ENCODE peak calls at places on chromosome 18, in nine cellular contexts. One of them, this sample, is unnamed.

GRCh38 chr18:74540689-74541421 is 6.6 kb downstream of the CNDP1 start:
- DNase-seq in cardiac fibroblast: no peak
- DNase-seq in body of pancreas: no peak
- DNase-seq in tibial artery: no peak
- DNase-seq in OCI-LY7: no peak
- DNase-seq in heart left ventricle: no peak
- DNase-seq in AG10803: peak; percentile 11
- DNase-seq in HFF-Myc: no peak
- DNase-seq in HepG2: no peak
- DNase-seq in this sample: peak; percentile 26

GRCh38 chr18:8870528-8870927 is 165.2 kb downstream of the MTCL1 start:
- DNase-seq in AG10803: no peak
- DNase-seq in HFF-Myc: no peak
- DNase-seq in heart left ventricle: no peak
- DNase-seq in HepG2: no peak
- DNase-seq in body of pancreas: no peak
- DNase-seq in tibial artery: no peak
- DNase-seq in OCI-LY7: no peak
- DNase-seq in cardiac fibroblast: no peak
- DNase-seq in this sample: no peak

GRCh38 chr18:54671291-54671881 is 80.3 kb downstream of the DYNAP start:
- DNase-seq in AG10803: peak; percentile 48
- DNase-seq in heart left ventricle: no peak
- DNase-seq in HFF-Myc: no peak
- DNase-seq in HepG2: peak; percentile 19
- DNase-seq in body of pancreas: no peak
- DNase-seq in tibial artery: no peak
- DNase-seq in cardiac fibroblast: peak; percentile 63
- DNase-seq in OCI-LY7: peak; percentile 34
- DNase-seq in this sample: peak; percentile 69

GRCh38 chr18:12391487-12392136 is 14.6 kb upstream of the AFG3L2 start:
- DNase-seq in HFF-Myc: no peak
- DNase-seq in OCI-LY7: peak; percentile 73
- DNase-seq in body of pancreas: peak; percentile 65
- DNase-seq in cardiac fibroblast: peak; percentile 82
- DNase-seq in HepG2: peak; percentile 51
- DNase-seq in tibial artery: peak; percentile 58
- DNase-seq in heart left ventricle: peak; percentile 37
- DNase-seq in AG10803: peak; percentile 66
- DNase-seq in this sample: peak; percentile 87

GRCh38 chr18:66795011-66795410 is 191.1 kb upstream of the CDH19 start:
- DNase-seq in AG10803: no peak
- DNase-seq in tibial artery: no peak
- DNase-seq in body of pancreas: no peak
- DNase-seq in heart left ventricle: no peak
- DNase-seq in OCI-LY7: no peak
- DNase-seq in HepG2: no peak
- DNase-seq in HFF-Myc: no peak
- DNase-seq in cardiac fibroblast: no peak
- DNase-seq in this sample: peak; percentile 2

GRCh38 chr18:32380559-32380958 is 90.1 kb downstream of the GAREM1 start:
- DNase-seq in AG10803: no peak
- DNase-seq in HFF-Myc: no peak
- DNase-seq in heart left ventricle: no peak
- DNase-seq in HepG2: no peak
- DNase-seq in cardiac fibroblast: peak; percentile 61
- DNase-seq in tibial artery: no peak
- DNase-seq in body of pancreas: no peak
- DNase-seq in OCI-LY7: peak; percentile 0
- DNase-seq in this sample: peak; percentile 42

GRCh38 chr18:79531926-79532689 is 136.4 kb downstream of the NFATC1 start:
- DNase-seq in OCI-LY7: no peak
- DNase-seq in body of pancreas: no peak
- DNase-seq in cardiac fibroblast: peak; percentile 13
- DNase-seq in AG10803: no peak
- DNase-seq in HepG2: no peak
- DNase-seq in heart left ventricle: peak; percentile 40
- DNase-seq in tibial artery: peak; percentile 17
- DNase-seq in HFF-Myc: no peak
- DNase-seq in this sample: peak; percentile 11

GRCh38 chr18:23171581-23172156 is 36.4 kb downstream of the CABLES1 start:
- DNase-seq in HepG2: no peak
- DNase-seq in HFF-Myc: no peak
- DNase-seq in heart left ventricle: no peak
- DNase-seq in tibial artery: no peak
- DNase-seq in AG10803: no peak
- DNase-seq in body of pancreas: no peak
- DNase-seq in cardiac fibroblast: no peak
- DNase-seq in OCI-LY7: no peak
- DNase-seq in this sample: no peak

GRCh38 chr18:56823986-56824385 is 172.8 kb downstream of the WDR7 start:
- DNase-seq in HepG2: no peak
- DNase-seq in HFF-Myc: no peak
- DNase-seq in cardiac fibroblast: no peak
- DNase-seq in tibial artery: no peak
- DNase-seq in AG10803: peak; percentile 37
- DNase-seq in heart left ventricle: no peak
- DNase-seq in OCI-LY7: no peak
- DNase-seq in body of pancreas: no peak
- DNase-seq in this sample: no peak

GRCh38 chr18:73891572-73892421 is 255.8 kb downstream of the FBXO15 start:
- DNase-seq in heart left ventricle: no peak
- DNase-seq in AG10803: no peak
- DNase-seq in cardiac fibroblast: no peak
- DNase-seq in OCI-LY7: no peak
- DNase-seq in HFF-Myc: no peak
- DNase-seq in body of pancreas: no peak
- DNase-seq in tibial artery: no peak
- DNase-seq in HepG2: no peak
- DNase-seq in this sample: no peak

GRCh38 chr18:3596324-3597158 is 146.6 kb downstream of the TGIF1 start:
- DNase-seq in body of pancreas: no peak
- DNase-seq in cardiac fibroblast: peak; percentile 48
- DNase-seq in HFF-Myc: no peak
- DNase-seq in heart left ventricle: peak; percentile 60
- DNase-seq in tibial artery: peak; percentile 44
- DNase-seq in AG10803: no peak
- DNase-seq in HepG2: peak; percentile 88
- DNase-seq in OCI-LY7: peak; percentile 79
- DNase-seq in this sample: peak; percentile 36

GRCh38 chr18:36623681-36624080 is 205.1 kb downstream of the TPGS2 start:
- DNase-seq in tibial artery: no peak
- DNase-seq in HepG2: no peak
- DNase-seq in OCI-LY7: no peak
- DNase-seq in heart left ventricle: no peak
- DNase-seq in body of pancreas: no peak
- DNase-seq in AG10803: no peak
- DNase-seq in cardiac fibroblast: no peak
- DNase-seq in HFF-Myc: no peak
- DNase-seq in this sample: no peak

GRCh38 chr18:13716916-13717315 is 9.4 kb downstream of the FAM210A start:
- DNase-seq in body of pancreas: no peak
- DNase-seq in HFF-Myc: no peak
- DNase-seq in tibial artery: no peak
- DNase-seq in OCI-LY7: no peak
- DNase-seq in HepG2: no peak
- DNase-seq in AG10803: no peak
- DNase-seq in heart left ventricle: no peak
- DNase-seq in cardiac fibroblast: no peak
- DNase-seq in this sample: no peak

GRCh38 chr18:74951165-74951760 is 257.7 kb downstream of the PTGR3 start:
- DNase-seq in HFF-Myc: peak; percentile 55
- DNase-seq in cardiac fibroblast: peak; percentile 84
- DNase-seq in AG10803: peak; percentile 58
- DNase-seq in body of pancreas: peak; percentile 63
- DNase-seq in tibial artery: peak; percentile 55
- DNase-seq in HepG2: peak; percentile 32
- DNase-seq in heart left ventricle: peak; percentile 53
- DNase-seq in OCI-LY7: no peak
- DNase-seq in this sample: peak; percentile 99

GRCh38 chr18:77054606-77055428 is 77.8 kb downstream of the MBP start:
- DNase-seq in AG10803: peak; percentile 81
- DNase-seq in tibial artery: peak; percentile 81
- DNase-seq in cardiac fibroblast: peak; percentile 95
- DNase-seq in HepG2: peak; percentile 87
- DNase-seq in heart left ventricle: peak; percentile 88
- DNase-seq in body of pancreas: peak; percentile 48
- DNase-seq in OCI-LY7: peak; percentile 83
- DNase-seq in HFF-Myc: peak; percentile 71
- DNase-seq in this sample: peak; percentile 98

GRCh38 chr18:37261988-37262387 is 303.6 kb downstream of the CELF4 start:
- DNase-seq in HFF-Myc: no peak
- DNase-seq in HepG2: no peak
- DNase-seq in body of pancreas: no peak
- DNase-seq in cardiac fibroblast: no peak
- DNase-seq in heart left ventricle: no peak
- DNase-seq in AG10803: no peak
- DNase-seq in OCI-LY7: no peak
- DNase-seq in tibial artery: no peak
- DNase-seq in this sample: no peak

GRCh38 chr18:9787126-9787525 is 79.0 kb downstream of the RAB31 start:
- DNase-seq in HepG2: no peak
- DNase-seq in tibial artery: no peak
- DNase-seq in HFF-Myc: no peak
- DNase-seq in heart left ventricle: no peak
- DNase-seq in body of pancreas: no peak
- DNase-seq in AG10803: no peak
- DNase-seq in cardiac fibroblast: no peak
- DNase-seq in OCI-LY7: no peak
- DNase-seq in this sample: no peak

GRCh38 chr18:37537868-37538525 is 27.6 kb downstream of the CELF4 start:
- DNase-seq in HepG2: peak; percentile 22
- DNase-seq in AG10803: peak; percentile 59
- DNase-seq in HFF-Myc: peak; percentile 4
- DNase-seq in OCI-LY7: peak; percentile 62
- DNase-seq in cardiac fibroblast: peak; percentile 74
- DNase-seq in heart left ventricle: peak; percentile 78
- DNase-seq in body of pancreas: peak; percentile 76
- DNase-seq in tibial artery: peak; percentile 68
- DNase-seq in this sample: peak; percentile 72

GRCh38 chr18:506264-506663 is 5.8 kb upstream of the COLEC12 start:
- DNase-seq in OCI-LY7: no peak
- DNase-seq in tibial artery: no peak
- DNase-seq in heart left ventricle: no peak
- DNase-seq in cardiac fibroblast: no peak
- DNase-seq in body of pancreas: no peak
- DNase-seq in HepG2: no peak
- DNase-seq in HFF-Myc: no peak
- DNase-seq in AG10803: peak; percentile 29
- DNase-seq in this sample: no peak

GRCh38 chr18:9249254-9249653 is 85.3 kb upstream of the TWSG1 start:
- DNase-seq in tibial artery: no peak
- DNase-seq in cardiac fibroblast: no peak
- DNase-seq in HepG2: no peak
- DNase-seq in OCI-LY7: no peak
- DNase-seq in AG10803: no peak
- DNase-seq in heart left ventricle: no peak
- DNase-seq in body of pancreas: no peak
- DNase-seq in HFF-Myc: no peak
- DNase-seq in this sample: no peak

GRCh38 chr18:41373612-41374011 is 581.4 kb upstream of the PIK3C3 start:
- DNase-seq in cardiac fibroblast: no peak
- DNase-seq in HFF-Myc: no peak
- DNase-seq in AG10803: no peak
- DNase-seq in OCI-LY7: no peak
- DNase-seq in heart left ventricle: no peak
- DNase-seq in body of pancreas: no peak
- DNase-seq in HepG2: no peak
- DNase-seq in tibial artery: no peak
- DNase-seq in this sample: no peak

GRCh38 chr18:41378628-41379027 is 576.4 kb upstream of the PIK3C3 start:
- DNase-seq in body of pancreas: no peak
- DNase-seq in OCI-LY7: no peak
- DNase-seq in tibial artery: no peak
- DNase-seq in HepG2: no peak
- DNase-seq in cardiac fibroblast: peak; percentile 83
- DNase-seq in AG10803: peak; percentile 50
- DNase-seq in HFF-Myc: no peak
- DNase-seq in heart left ventricle: no peak
- DNase-seq in this sample: peak; percentile 85
- TF ChIP-seq CTCF in body of pancreas: no peak
- TF ChIP-seq CTCF in OCI-LY7: no peak
- TF ChIP-seq CTCF in tibial artery: no peak
- TF ChIP-seq CTCF in HepG2: peak; percentile 43
- TF ChIP-seq CTCF in cardiac fibroblast: peak; percentile 34
- TF ChIP-seq CTCF in AG10803: peak; percentile 53
- TF ChIP-seq CTCF in HFF-Myc: no peak
- TF ChIP-seq CTCF in heart left ventricle: no peak
- TF ChIP-seq CTCF in this sample: peak; percentile 65

DNA sequence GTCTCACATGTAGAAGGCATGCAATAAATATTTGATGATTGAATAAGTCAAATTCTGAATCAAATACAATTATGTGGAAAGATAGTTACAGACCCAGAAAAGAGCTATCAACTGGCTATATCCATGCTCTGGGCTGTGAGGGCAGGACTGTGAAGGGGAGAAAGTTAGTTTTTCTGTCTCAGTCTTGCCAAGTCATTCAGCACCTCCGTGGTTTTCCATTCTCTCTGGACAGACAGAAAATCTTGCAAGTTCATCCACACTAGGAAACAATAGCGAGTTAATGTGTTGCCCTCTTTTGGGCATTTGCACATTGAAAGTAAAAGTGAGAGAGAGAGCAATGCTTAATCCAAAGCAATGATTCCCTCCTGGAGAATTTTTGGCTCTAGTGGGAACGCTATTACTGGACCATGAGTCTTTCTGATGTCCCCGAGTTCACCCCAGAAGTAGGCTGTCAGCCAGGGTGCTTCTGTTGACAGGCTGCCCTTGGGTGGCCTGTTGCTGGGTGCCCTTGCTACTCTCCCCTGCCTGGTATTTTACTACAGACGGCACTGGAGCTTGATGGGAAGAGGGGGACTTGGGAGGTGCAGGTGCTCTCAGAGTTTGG is 238.3 kb downstream of the LOXHD1 start:
- DNase-seq in body of pancreas: no peak
- DNase-seq in HFF-Myc: no peak
- DNase-seq in heart left ventricle: peak; percentile 84
- DNase-seq in OCI-LY7: no peak
- DNase-seq in cardiac fibroblast: no peak
- DNase-seq in AG10803: no peak
- DNase-seq in HepG2: no peak
- DNase-seq in tibial artery: no peak
- DNase-seq in this sample: no peak
- H3K4me3 ChIP-seq in body of pancreas: no peak overlapping the region
- H3K4me3 ChIP-seq in HFF-Myc: no peak overlapping the region
- H3K4me3 ChIP-seq in heart left ventricle: no peak overlapping the region
- H3K4me3 ChIP-seq in OCI-LY7: no peak overlapping the region
- H3K4me3 ChIP-seq in cardiac fibroblast: no peak overlapping the region
- H3K4me3 ChIP-seq in AG10803: no peak overlapping the region
- H3K4me3 ChIP-seq in HepG2: no peak overlapping the region
- H3K4me3 ChIP-seq in tibial artery: no peak overlapping the region
- H3K4me3 ChIP-seq in this sample: no peak overlapping the region

GRCh38 chr18:47263197-47263827 is 11.9 kb upstream of the SKOR2 start:
- DNase-seq in HepG2: no peak
- DNase-seq in OCI-LY7: no peak
- DNase-seq in AG10803: peak; percentile 26
- DNase-seq in heart left ventricle: no peak
- DNase-seq in cardiac fibroblast: no peak
- DNase-seq in body of pancreas: no peak
- DNase-seq in tibial artery: no peak
- DNase-seq in HFF-Myc: no peak
- DNase-seq in this sample: no peak
- TF ChIP-seq CTCF in HepG2: no peak
- TF ChIP-seq CTCF in OCI-LY7: no peak
- TF ChIP-seq CTCF in AG10803: peak; percentile 49
- TF ChIP-seq CTCF in heart left ventricle: no peak
- TF ChIP-seq CTCF in cardiac fibroblast: peak; percentile 30
- TF ChIP-seq CTCF in body of pancreas: no peak
- TF ChIP-seq CTCF in tibial artery: no peak
- TF ChIP-seq CTCF in HFF-Myc: peak; percentile 39
- TF ChIP-seq CTCF in this sample: no peak

GRCh38 chr18:14747513-14748474 is at the start of gene ANKRD30B:
- DNase-seq in tibial artery: no peak
- DNase-seq in OCI-LY7: no peak
- DNase-seq in HepG2: no peak
- DNase-seq in body of pancreas: no peak
- DNase-seq in heart left ventricle: no peak
- DNase-seq in AG10803: no peak
- DNase-seq in HFF-Myc: no peak
- DNase-seq in cardiac fibroblast: no peak
- DNase-seq in this sample: no peak
- H3K4me3 ChIP-seq in tibial artery: no peak within 1 kb of the TSS
- H3K4me3 ChIP-seq in OCI-LY7: no peak within 1 kb of the TSS
- H3K4me3 ChIP-seq in HepG2: no peak within 1 kb of the TSS
- H3K4me3 ChIP-seq in body of pancreas: no peak within 1 kb of the TSS
- H3K4me3 ChIP-seq in heart left ventricle: no peak within 1 kb of the TSS
- H3K4me3 ChIP-seq in AG10803: no peak within 1 kb of the TSS
- H3K4me3 ChIP-seq in HFF-Myc: no peak within 1 kb of the TSS
- H3K4me3 ChIP-seq in cardiac fibroblast: no peak within 1 kb of the TSS
- H3K4me3 ChIP-seq in this sample: no peak within 1 kb of the TSS

This sample was measured in choroid plexus epithelial cell.